ENCODE peak calls at places on chromosomes 6 and 20, in five cellular contexts. T, U, E, V and W are unnamed samples.

GRCh38 chr6:109291893-109292292 is 90.4 kb downstream of the CD164 start:
- DNase-seq in V (no peak), T (no peak), U (no peak), E (no peak), W (no peak)

GRCh38 chr6:19692506-19693298 is 144.5 kb upstream of the ID4 start:
- DNase-seq in E (no peak), T (no peak), V (no peak), U (no peak), W (no peak)

GRCh38 chr6:119517428-119517827 is 167.9 kb upstream of the MAN1A1 start:
- DNase-seq in T (peak), U (no peak), V (no peak), E (no peak), W (no peak)

GRCh38 chr6:73710470-73710869 is 14.5 kb downstream of the CD109 start:
- DNase-seq in T (peak), E (no peak), V (no peak), U (no peak), W (peak)

GRCh38 chr6:85643530-85644373 is 1.1 kb upstream of the SYNCRIP start:
- DNase-seq in V (peak), E (peak), T (peak), U (peak), W (peak)

GRCh38 chr6:98657764-98658163 is 176.6 kb upstream of the POU3F2 start:
- DNase-seq in U (no peak), T (peak), V (no peak), E (no peak), W (peak)

GRCh38 chr6:139027620-139028182 is 844 bp upstream of the ABRACL start:
- DNase-seq in U (peak), V (no peak), T (peak), E (no peak), W (no peak)

GRCh38 chr6:102417368-102417767 is 1023.9 kb downstream of the GRIK2 start:
- DNase-seq in E (no peak), V (no peak), U (no peak), T (no peak), W (no peak)

GRCh38 chr6:100346203-100346602 is 118.5 kb downstream of the SIM1 start:
- DNase-seq in V (no peak), E (no peak), T (no peak), U (no peak), W (peak)

GRCh38 chr6:113306552-113307145 is 550.5 kb upstream of the MARCKS start:
- DNase-seq in U (peak), V (peak), E (no peak), T (peak), W (no peak)

GRCh38 chr6:30122515-30122914 is 9.6 kb upstream of the TRIM31 start:
- DNase-seq in E (peak), U (no peak), T (peak), V (no peak), W (no peak)

GRCh38 chr6:168412456-168412855 is 28.5 kb upstream of the SMOC2 start:
- DNase-seq in V (no peak), E (no peak), T (no peak), U (no peak), W (no peak)

GRCh38 chr20:4876731-4877130 is 124.6 kb downstream of the SLC23A2 start:
- DNase-seq in V (no peak), T (no peak), U (no peak), E (no peak), W (no peak)

GRCh38 chr20:1185781-1186334 is 1.1 kb upstream of the TMEM74B start:
- DNase-seq in E (no peak), U (peak), V (no peak), T (peak), W (peak)

GRCh38 chr6:120378582-120379220 is 955.6 kb downstream of the TBC1D32 start:
- DNase-seq in U (no peak), V (no peak), T (peak), E (no peak), W (peak)

GRCh38 chr20:6053776-6054688 is at the start of gene LRRN4:
- DNase-seq in E (no peak), T (peak), V (no peak), U (peak), W (no peak)

GRCh38 chr6:160454303-160454702 is 106.1 kb downstream of the SLC22A3 start:
- DNase-seq in E (no peak), U (no peak), T (no peak), V (no peak), W (no peak)

GRCh38 chr6:77036400-77036799 is 426.9 kb downstream of the HTR1B start:
- DNase-seq in E (no peak), T (no peak), U (no peak), V (no peak), W (no peak)

GRCh38 chr6:51528556-51528955 is 558.9 kb downstream of the PKHD1 start:
- DNase-seq in E (no peak), U (no peak), T (no peak), V (no peak), W (no peak)

GRCh38 chr6:4962905-4963304 is 40.9 kb downstream of the RPP40 start:
- DNase-seq in U (no peak), E (no peak), T (no peak), V (no peak), W (no peak)

GRCh38 chr6:70124882-70125535 is 177.9 kb downstream of the COL9A1 start:
- DNase-seq in T (peak), E (no peak), V (no peak), U (no peak), W (peak)

GRCh38 chr6:146857960-146858308 is 259.2 kb downstream of the ADGB start:
- DNase-seq in V (no peak), U (no peak), T (no peak), E (no peak), W (no peak)

GRCh38 chr6:153074761-153075160 is 56.3 kb downstream of the RGS17 start:
- DNase-seq in T (peak), V (no peak), E (no peak), U (no peak), W (no peak)

GRCh38 chr6:148747145-148747492 is 289 bp downstream of the UST start:
- DNase-seq in U (peak), V (peak), E (no peak), T (peak), W (peak)

GRCh38 chr6:5205877-5206840 is 54.6 kb downstream of the LYRM4 start:
- DNase-seq in E (peak), T (no peak), U (peak), V (no peak), W (peak)

GRCh38 chr20:46400253-46400652 is 6.2 kb downstream of the ELMO2 start:
- DNase-seq in T (peak), V (no peak), E (no peak), U (peak), W (peak)

GRCh38 chr6:142946924-142947701 is 2.1 kb upstream of the HIVEP2 start:
- DNase-seq in U (peak), V (peak), E (no peak), T (peak), W (peak)

GRCh38 chr6:118971682-118972081 is 36.7 kb upstream of the MCM9 start:
- DNase-seq in V (no peak), T (no peak), E (no peak), U (no peak), W (no peak)

GRCh38 chr6:125780540-125781306 is 10.0 kb upstream of the NCOA7 start:
- DNase-seq in V (peak), T (peak), E (no peak), U (peak), W (peak)

DNA sequence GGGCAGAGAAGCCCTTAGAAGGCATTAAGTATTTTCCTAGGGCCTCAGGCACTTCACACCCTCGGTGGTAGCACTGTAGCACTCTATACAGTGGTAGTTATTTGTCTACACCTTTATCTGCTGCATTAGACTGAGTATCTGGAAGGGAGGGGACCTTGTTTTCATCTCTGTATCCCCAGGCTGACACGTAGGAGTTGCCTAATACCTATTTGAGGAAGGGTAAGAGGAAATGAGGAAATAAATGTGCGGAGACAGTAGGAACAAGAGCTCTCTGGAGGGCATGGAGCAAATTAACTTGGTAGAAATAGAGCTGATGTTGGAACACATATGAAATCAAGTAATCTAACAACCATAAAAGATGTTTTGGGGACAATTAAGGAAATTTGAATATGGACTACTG is 3.9 kb downstream of the CNPY3 start:
- DNase-seq in T (no peak), V (no peak), E (no peak), U (no peak), W (no peak)
- H3K4me3 ChIP-seq in T (no peak), V (no peak), E (no peak), U (no peak), W (no peak)

DNA sequence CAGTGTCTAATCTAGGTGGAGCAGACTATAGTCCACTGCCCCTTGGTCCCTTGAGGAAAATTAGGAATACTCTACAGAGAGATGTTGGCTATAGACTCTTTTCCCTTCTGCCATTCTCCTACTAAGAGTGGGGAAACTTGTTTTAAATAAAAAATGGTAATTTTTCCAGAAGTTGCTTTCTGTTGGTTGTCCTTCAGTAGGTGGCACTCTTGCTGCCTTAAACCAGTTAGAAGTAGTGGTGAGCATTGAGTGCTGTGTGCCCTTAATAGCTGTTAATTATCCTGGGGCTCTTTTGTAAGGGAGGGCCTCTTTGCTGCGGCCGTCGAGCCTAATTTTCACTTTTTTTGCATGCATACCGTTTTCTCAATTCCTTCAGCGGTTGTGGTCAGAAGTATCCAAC is 2.8 kb downstream of the CMTR1 start:
- DNase-seq in T (peak), E (no peak), U (no peak), V (no peak), W (peak)
- TF ChIP-seq CTCF in T (peak), E (peak), U (no peak), V (no peak), W (peak)

GRCh38 chr20:58228484-58229197 is at the start of gene ANKRD60:
- DNase-seq in E (no peak), U (no peak), T (peak), V (no peak), W (peak)

GRCh38 chr20:58229198-58229802 is 847 bp upstream of the ANKRD60 start:
- DNase-seq in E (no peak), U (no peak), V (no peak), T (no peak), W (no peak)

GRCh38 chr20:58225490-58226200 is 2.8 kb downstream of the ANKRD60 start:
- DNase-seq in U (no peak), E (no peak), T (no peak), V (no peak), W (no peak)

GRCh38 chr20:58228103-58228483 is 360 bp downstream of the ANKRD60 start:
- DNase-seq in T (no peak), U (no peak), E (no peak), V (no peak), W (no peak)

DNA sequence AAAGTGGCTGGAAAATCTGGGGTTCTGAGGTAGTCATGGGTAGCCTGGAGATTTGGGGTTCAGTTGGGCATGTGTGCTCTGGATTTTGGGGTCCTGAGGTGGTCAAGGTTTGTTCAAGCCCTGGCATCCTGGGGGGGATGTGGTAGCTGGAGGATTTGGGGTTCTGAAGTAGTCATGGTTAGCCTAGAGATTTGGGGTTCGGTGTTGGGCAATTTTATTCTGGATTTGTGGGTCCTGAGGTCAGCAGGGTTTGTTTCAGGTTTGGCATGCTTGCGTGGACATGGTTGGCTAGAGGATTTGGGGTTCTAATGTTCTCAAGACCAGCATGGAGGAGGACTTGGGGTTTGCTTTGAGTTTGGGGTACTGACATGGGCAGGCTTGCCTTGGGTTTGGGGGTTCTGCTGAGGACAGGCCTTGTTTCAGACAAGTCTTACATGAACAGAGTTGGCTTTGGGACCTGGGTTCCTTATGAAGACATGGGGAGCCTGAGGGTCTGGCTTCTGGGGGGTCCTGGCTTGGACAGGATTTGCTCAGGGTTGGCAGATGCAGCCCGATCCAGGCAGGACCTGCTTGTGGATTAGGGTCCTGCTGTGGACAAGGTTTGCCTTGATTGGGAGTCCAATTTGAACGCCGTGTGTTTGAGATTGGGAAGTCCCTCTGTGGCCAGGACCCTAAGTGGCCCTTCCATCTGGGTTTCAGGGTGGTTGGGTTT is 906 bp downstream of the ANKRD60 start:
- DNase-seq in U (no peak), T (no peak), V (no peak), E (no peak), W (no peak)
- H3K4me3 ChIP-seq in U (no peak), T (no peak), V (no peak), E (no peak), W (no peak)

GRCh38 chr6:167119680-167120556 is 3.0 kb upstream of the CCR6 start:
- DNase-seq in U (no peak), V (no peak), T (no peak), E (no peak), W (no peak)

GRCh38 chr6:167120557-167121030 is 2.3 kb upstream of the CCR6 start:
- DNase-seq in T (no peak), E (no peak), V (no peak), U (no peak), W (no peak)

GRCh38 chr6:167121471-167121870 is 1.4 kb upstream of the CCR6 start:
- DNase-seq in V (no peak), E (no peak), T (no peak), U (no peak), W (no peak)

GRCh38 chr6:167122827-167123657 is at the start of gene CCR6:
- DNase-seq in E (no peak), V (no peak), T (no peak), U (no peak), W (no peak)

DNA sequence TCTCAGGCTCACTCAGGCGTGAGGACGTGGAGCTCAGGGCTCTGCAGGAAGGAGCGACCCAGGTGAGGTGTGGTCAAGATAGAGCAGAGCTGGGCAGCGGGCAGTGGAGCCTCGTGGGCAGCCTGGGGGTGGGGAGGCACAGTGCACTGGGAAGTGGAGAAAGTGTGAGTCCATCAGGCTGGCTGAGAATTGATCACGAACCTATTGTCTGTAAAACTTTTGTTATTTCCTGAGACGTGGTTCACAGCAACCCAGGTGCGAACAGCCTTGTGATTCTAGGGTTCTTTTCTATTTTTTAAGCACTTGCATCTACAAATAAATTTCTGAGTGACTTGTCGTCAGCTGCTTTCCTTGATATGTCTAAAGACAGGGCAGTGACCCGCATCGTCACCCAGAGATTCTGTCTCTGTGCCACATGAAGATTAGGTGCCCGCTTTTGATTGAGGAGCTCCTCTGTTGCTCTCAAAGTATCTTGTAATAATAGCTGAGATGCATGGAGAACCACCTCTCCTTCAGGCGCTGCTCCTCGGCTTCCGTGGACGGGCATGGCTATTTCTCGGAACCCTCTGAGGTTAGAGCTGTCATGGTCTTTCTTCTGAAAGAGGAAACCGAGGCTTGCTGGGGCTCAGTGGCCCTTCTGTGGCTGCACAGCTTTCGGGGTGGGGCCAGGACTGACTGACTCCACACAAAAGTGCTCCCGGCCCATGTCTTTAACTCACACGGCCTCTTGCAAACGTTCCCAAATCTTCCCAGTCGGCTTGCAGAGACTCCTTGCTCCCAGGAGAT is 662 bp upstream of the CCR6 start:
- DNase-seq in U (no peak), T (no peak), E (no peak), V (no peak), W (no peak)
- TF ChIP-seq CTCF in U (no peak), T (no peak), E (no peak), V (no peak), W (no peak)

GRCh38 chr6:7418238-7418905 is 28.8 kb downstream of the RIOK1 start:
- DNase-seq in V (no peak), E (no peak), T (no peak), U (no peak), W (no peak)
- H3K4me3 ChIP-seq in V (no peak), E (no peak), T (no peak), U (no peak), W (no peak)

GRCh38 chr6:137921823-137922222 is 54.8 kb downstream of the TNFAIP3 start:
- DNase-seq in E (no peak), V (no peak), T (no peak), U (no peak), W (no peak)
- TF ChIP-seq CTCF in E (no peak), V (no peak), T (no peak), U (no peak), W (peak)

DNA sequence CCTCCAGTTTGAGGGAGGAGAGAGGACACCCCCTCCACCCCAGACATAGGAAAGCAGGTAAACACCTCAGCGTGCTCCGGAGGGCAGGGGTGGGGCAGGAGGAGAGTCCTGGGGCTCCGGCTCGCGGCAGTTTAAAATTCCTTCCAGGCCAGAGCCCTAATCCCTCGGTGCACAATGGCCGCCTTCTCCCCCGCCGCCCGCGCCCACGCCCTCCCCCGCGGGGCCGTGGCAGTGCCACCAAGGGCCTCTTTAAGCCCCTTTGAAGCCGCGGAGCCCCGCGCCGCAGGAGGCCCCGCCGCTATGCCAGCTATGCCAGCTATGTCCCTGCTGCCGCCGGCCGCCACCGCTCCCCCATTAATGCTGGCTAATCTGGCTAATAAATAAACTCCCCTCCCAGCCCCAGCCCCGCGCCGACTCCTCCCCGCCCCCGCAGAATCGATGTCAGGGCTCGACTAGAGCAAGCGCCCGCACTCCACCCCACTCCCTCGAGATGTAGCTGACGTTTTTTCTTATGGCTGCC is 125.1 kb downstream of the MRPL14 start:
- DNase-seq in U (peak), E (no peak), V (peak), T (no peak), W (no peak)
- H3K4me3 ChIP-seq in U (no peak), E (peak), V (peak), T (peak), W (peak)

GRCh38 chr20:24782801-24783630 is 166.1 kb upstream of the CST7 start:
- DNase-seq in T (no peak), V (peak), E (no peak), U (peak), W (peak)
- TF ChIP-seq CTCF in T (no peak), V (no peak), E (no peak), U (peak), W (peak)

GRCh38 chr20:57091748-57092111 is 174.7 kb downstream of the BMP7 start:
- DNase-seq in E (no peak), T (no peak), U (no peak), V (no peak), W (no peak)

GRCh38 chr20:57093766-57094165 is 172.7 kb downstream of the BMP7 start:
- DNase-seq in U (no peak), T (no peak), E (no peak), V (peak), W (no peak)

GRCh38 chr20:57094171-57094891 is 172.1 kb downstream of the BMP7 start:
- DNase-seq in U (no peak), T (no peak), E (no peak), V (peak), W (no peak)

GRCh38 chr20:57092112-57092899 is 174.1 kb downstream of the BMP7 start:
- DNase-seq in V (peak), E (no peak), T (peak), U (peak), W (peak)

DNA sequence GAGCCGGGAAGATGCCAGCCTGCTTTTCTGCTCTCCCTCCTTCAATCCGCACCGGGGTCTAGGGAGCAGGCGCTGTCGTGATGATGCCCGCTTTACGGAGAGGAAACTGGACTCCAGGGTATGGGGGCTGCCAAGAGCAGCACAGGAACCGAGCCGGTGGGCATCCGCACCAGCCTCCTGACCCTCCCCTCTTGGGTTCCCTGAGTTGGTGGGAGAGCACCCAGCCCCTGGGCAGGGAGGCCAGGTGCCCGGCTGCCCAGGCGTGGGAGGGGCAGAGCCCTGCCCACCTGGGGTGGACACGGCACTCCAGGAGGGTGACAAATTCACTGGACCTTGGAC is 173.6 kb downstream of the BMP7 start:
- DNase-seq in V (no peak), U (no peak), T (no peak), E (no peak), W (no peak)
- H3K4me3 ChIP-seq in V (no peak), U (no peak), T (no peak), E (no peak), W (no peak)